ENCODE peak calls at places on chromosomes 5 and 9, in nine cellular contexts. One of them, this sample, is unnamed.

GRCh38 chr5:75054110-75054930 is 2.0 kb upstream of the GCNT4 start:
- DNase-seq in foreskin keratinocyte: no peak
- DNase-seq in heart left ventricle: peak; percentile 40
- DNase-seq in AG04450: no peak
- DNase-seq in IMR-90: peak; percentile 34
- DNase-seq in GM20000: no peak
- DNase-seq in fibroblast of lung: peak; percentile 71
- DNase-seq in Peyer's patch: peak; percentile 54
- DNase-seq in MM.1S: no peak
- DNase-seq in this sample: peak; percentile 79

GRCh38 chr9:3434594-3434993 is 91.2 kb downstream of the RFX3 start:
- DNase-seq in fibroblast of lung: peak; percentile 5
- DNase-seq in heart left ventricle: no peak
- DNase-seq in Peyer's patch: no peak
- DNase-seq in MM.1S: no peak
- DNase-seq in AG04450: peak; percentile 39
- DNase-seq in IMR-90: peak; percentile 82
- DNase-seq in foreskin keratinocyte: peak; percentile 46
- DNase-seq in GM20000: no peak
- DNase-seq in this sample: no peak

GRCh38 chr5:67094476-67095300 is 101.9 kb downstream of the CD180 start:
- DNase-seq in AG04450: peak; percentile 20
- DNase-seq in foreskin keratinocyte: peak; percentile 69
- DNase-seq in heart left ventricle: peak; percentile 20
- DNase-seq in IMR-90: peak; percentile 56
- DNase-seq in Peyer's patch: no peak
- DNase-seq in GM20000: no peak
- DNase-seq in MM.1S: no peak
- DNase-seq in fibroblast of lung: peak; percentile 86
- DNase-seq in this sample: no peak

GRCh38 chr9:3746296-3747275 is 220.8 kb upstream of the RFX3 start:
- DNase-seq in foreskin keratinocyte: peak; percentile 95
- DNase-seq in IMR-90: peak; percentile 89
- DNase-seq in AG04450: peak; percentile 41
- DNase-seq in GM20000: no peak
- DNase-seq in heart left ventricle: no peak
- DNase-seq in Peyer's patch: no peak
- DNase-seq in MM.1S: no peak
- DNase-seq in fibroblast of lung: peak; percentile 94
- DNase-seq in this sample: no peak

GRCh38 chr9:98215266-98215665 is 22.8 kb upstream of the CORO2A start:
- DNase-seq in AG04450: no peak
- DNase-seq in Peyer's patch: no peak
- DNase-seq in GM20000: no peak
- DNase-seq in fibroblast of lung: no peak
- DNase-seq in IMR-90: peak; percentile 65
- DNase-seq in heart left ventricle: no peak
- DNase-seq in foreskin keratinocyte: no peak
- DNase-seq in MM.1S: no peak
- DNase-seq in this sample: no peak

GRCh38 chr5:68027519-68027918 is 188.0 kb upstream of the PIK3R1 start:
- DNase-seq in fibroblast of lung: peak; percentile 93
- DNase-seq in Peyer's patch: no peak
- DNase-seq in IMR-90: peak; percentile 77
- DNase-seq in foreskin keratinocyte: no peak
- DNase-seq in GM20000: no peak
- DNase-seq in AG04450: peak; percentile 53
- DNase-seq in heart left ventricle: no peak
- DNase-seq in MM.1S: no peak
- DNase-seq in this sample: peak; percentile 49

GRCh38 chr5:141369994-141370848 is at the start of gene PCDHGB3:
- DNase-seq in MM.1S: peak; percentile 82
- DNase-seq in GM20000: peak; percentile 86
- DNase-seq in AG04450: no peak
- DNase-seq in IMR-90: peak; percentile 74
- DNase-seq in fibroblast of lung: peak; percentile 53
- DNase-seq in heart left ventricle: peak; percentile 62
- DNase-seq in foreskin keratinocyte: no peak
- DNase-seq in Peyer's patch: no peak
- DNase-seq in this sample: no peak

GRCh38 chr9:36817160-36817834 is 216.8 kb downstream of the PAX5 start:
- DNase-seq in GM20000: no peak
- DNase-seq in fibroblast of lung: no peak
- DNase-seq in Peyer's patch: no peak
- DNase-seq in foreskin keratinocyte: no peak
- DNase-seq in MM.1S: no peak
- DNase-seq in heart left ventricle: no peak
- DNase-seq in AG04450: no peak
- DNase-seq in IMR-90: no peak
- DNase-seq in this sample: no peak

GRCh38 chr5:42944989-42945388 is 95.1 kb downstream of the ANXA2R start:
- DNase-seq in IMR-90: peak; percentile 96
- DNase-seq in GM20000: no peak
- DNase-seq in heart left ventricle: no peak
- DNase-seq in MM.1S: no peak
- DNase-seq in Peyer's patch: no peak
- DNase-seq in foreskin keratinocyte: peak; percentile 75
- DNase-seq in fibroblast of lung: peak; percentile 97
- DNase-seq in AG04450: peak; percentile 76
- DNase-seq in this sample: no peak

GRCh38 chr9:110427497-110428104 is 89.9 kb upstream of the TXNDC8 start:
- DNase-seq in GM20000: peak; percentile 62
- DNase-seq in IMR-90: peak; percentile 28
- DNase-seq in MM.1S: peak; percentile 62
- DNase-seq in fibroblast of lung: peak; percentile 41
- DNase-seq in AG04450: no peak
- DNase-seq in Peyer's patch: peak; percentile 82
- DNase-seq in heart left ventricle: peak; percentile 41
- DNase-seq in foreskin keratinocyte: peak; percentile 27
- DNase-seq in this sample: peak; percentile 63

GRCh38 chr5:172533399-172534228 is 79.3 kb upstream of the SH3PXD2B start:
- DNase-seq in GM20000: no peak
- DNase-seq in heart left ventricle: no peak
- DNase-seq in fibroblast of lung: peak; percentile 23
- DNase-seq in IMR-90: no peak
- DNase-seq in Peyer's patch: peak; percentile 28
- DNase-seq in MM.1S: peak; percentile 18
- DNase-seq in AG04450: no peak
- DNase-seq in foreskin keratinocyte: peak; percentile 37
- DNase-seq in this sample: no peak

GRCh38 chr9:6212722-6213375 is 2.8 kb upstream of the IL33 start:
- DNase-seq in foreskin keratinocyte: peak; percentile 53
- DNase-seq in AG04450: no peak
- DNase-seq in heart left ventricle: no peak
- DNase-seq in IMR-90: peak; percentile 4
- DNase-seq in fibroblast of lung: no peak
- DNase-seq in Peyer's patch: no peak
- DNase-seq in GM20000: no peak
- DNase-seq in MM.1S: no peak
- DNase-seq in this sample: no peak

GRCh38 chr5:120375248-120375647 is 88.9 kb upstream of the PRR16 start:
- DNase-seq in foreskin keratinocyte: no peak
- DNase-seq in heart left ventricle: no peak
- DNase-seq in MM.1S: no peak
- DNase-seq in IMR-90: no peak
- DNase-seq in Peyer's patch: no peak
- DNase-seq in fibroblast of lung: peak; percentile 26
- DNase-seq in GM20000: no peak
- DNase-seq in AG04450: no peak
- DNase-seq in this sample: no peak

GRCh38 chr5:141496038-141496437 is 7.2 kb downstream of the PCDHGC5 start:
- DNase-seq in heart left ventricle: no peak
- DNase-seq in foreskin keratinocyte: no peak
- DNase-seq in IMR-90: no peak
- DNase-seq in fibroblast of lung: peak; percentile 65
- DNase-seq in MM.1S: no peak
- DNase-seq in GM20000: no peak
- DNase-seq in Peyer's patch: no peak
- DNase-seq in AG04450: no peak
- DNase-seq in this sample: peak; percentile 81

GRCh38 chr9:131178382-131178781 is 53.0 kb downstream of the NUP214 start:
- DNase-seq in fibroblast of lung: peak; percentile 55
- DNase-seq in foreskin keratinocyte: peak; percentile 20
- DNase-seq in IMR-90: peak; percentile 86
- DNase-seq in AG04450: peak; percentile 74
- DNase-seq in MM.1S: peak; percentile 62
- DNase-seq in GM20000: peak; percentile 78
- DNase-seq in Peyer's patch: peak; percentile 86
- DNase-seq in heart left ventricle: peak; percentile 74
- DNase-seq in this sample: peak; percentile 82

DNA sequence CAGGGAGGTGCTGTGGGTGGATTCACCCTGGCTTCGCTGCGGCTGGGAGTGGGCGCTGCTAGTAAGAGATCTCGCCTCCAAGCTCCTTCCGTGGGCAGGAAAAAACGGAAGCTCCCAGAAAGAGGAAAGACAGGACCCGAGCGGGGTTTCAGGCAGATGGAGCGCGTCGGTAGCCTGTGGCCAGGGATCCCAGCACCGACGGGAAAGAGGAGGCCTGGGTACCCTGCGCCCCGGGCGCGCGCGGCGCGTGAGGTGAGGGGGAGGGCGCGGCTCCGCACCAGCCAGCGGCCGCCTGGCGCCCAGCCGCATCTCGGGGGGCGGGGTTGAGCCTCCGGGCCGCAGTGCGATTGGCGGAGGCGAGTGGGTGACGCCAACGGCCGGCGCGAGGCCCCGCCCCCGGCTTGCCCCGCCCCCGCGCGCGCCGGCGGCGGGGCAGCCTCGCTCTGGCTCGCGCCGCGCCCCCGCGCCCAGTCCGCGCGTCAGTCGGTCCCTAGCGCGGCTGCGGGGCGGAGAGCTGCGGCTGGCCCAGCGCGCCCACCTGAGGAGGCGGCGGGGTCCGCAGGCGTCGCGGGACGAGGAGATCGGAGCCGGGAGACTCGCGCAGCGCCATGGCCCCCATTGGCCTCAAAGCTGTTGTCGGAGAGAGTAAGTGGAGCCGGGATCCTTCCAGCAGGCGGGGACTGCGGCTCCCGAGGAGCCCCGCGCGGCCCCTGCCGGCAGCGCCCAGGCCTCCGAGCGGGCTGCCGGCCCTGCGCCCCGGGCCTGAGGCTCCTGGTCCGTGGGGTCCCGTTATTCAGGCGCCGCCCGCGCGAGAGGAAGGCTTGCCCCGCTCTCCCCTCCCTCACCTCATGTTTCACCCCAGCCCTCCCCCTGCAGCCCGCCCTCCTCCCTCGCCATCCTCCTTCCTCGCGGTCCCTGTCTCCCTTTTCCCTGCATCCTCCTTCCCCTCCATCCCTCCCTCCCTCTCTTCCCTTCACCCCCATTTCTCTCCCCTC is at the start of gene STXBP1:
- DNase-seq in MM.1S: peak; percentile 91
- DNase-seq in IMR-90: peak; percentile 76
- DNase-seq in heart left ventricle: peak; percentile 92
- DNase-seq in fibroblast of lung: peak; percentile 70
- DNase-seq in AG04450: no peak
- DNase-seq in foreskin keratinocyte: peak; percentile 55
- DNase-seq in GM20000: peak; percentile 99
- DNase-seq in Peyer's patch: peak; percentile 94
- DNase-seq in this sample: peak; percentile 92
- TF ChIP-seq CTCF in MM.1S: peak; percentile 9
- TF ChIP-seq CTCF in IMR-90: peak; percentile 32
- TF ChIP-seq CTCF in heart left ventricle: no peak
- TF ChIP-seq CTCF in fibroblast of lung: peak; percentile 25
- TF ChIP-seq CTCF in AG04450: peak; percentile 26
- TF ChIP-seq CTCF in foreskin keratinocyte: peak; percentile 44
- TF ChIP-seq CTCF in GM20000: no peak
- TF ChIP-seq CTCF in Peyer's patch: no peak
- TF ChIP-seq CTCF in this sample: no peak

DNA sequence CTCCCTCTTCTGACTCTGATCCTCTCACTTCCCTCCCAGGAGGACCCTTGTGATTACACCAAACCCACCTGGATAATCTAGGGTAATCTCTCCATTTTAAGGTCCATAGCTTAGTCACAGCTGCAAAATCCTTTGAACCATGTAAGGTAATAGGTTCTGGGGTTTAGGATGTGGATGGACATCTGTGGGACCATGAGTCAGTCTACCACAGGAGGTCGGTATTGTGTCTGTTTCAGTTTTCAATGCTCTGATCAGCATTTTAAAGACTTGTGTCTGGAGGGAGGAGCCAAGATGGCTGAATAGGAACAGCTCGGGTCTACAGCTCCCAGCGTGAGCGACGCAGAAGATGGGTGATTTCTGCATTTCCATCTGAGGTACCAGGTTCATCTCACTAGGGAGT is 112.6 kb downstream of the CAVIN4 start:
- DNase-seq in heart left ventricle: no peak
- DNase-seq in GM20000: no peak
- DNase-seq in fibroblast of lung: no peak
- DNase-seq in Peyer's patch: no peak
- DNase-seq in AG04450: no peak
- DNase-seq in MM.1S: peak; percentile 48
- DNase-seq in foreskin keratinocyte: no peak
- DNase-seq in IMR-90: no peak
- DNase-seq in this sample: no peak
- TF ChIP-seq CTCF in heart left ventricle: no peak
- TF ChIP-seq CTCF in GM20000: no peak
- TF ChIP-seq CTCF in fibroblast of lung: no peak
- TF ChIP-seq CTCF in Peyer's patch: no peak
- TF ChIP-seq CTCF in AG04450: no peak
- TF ChIP-seq CTCF in MM.1S: peak; percentile 32
- TF ChIP-seq CTCF in foreskin keratinocyte: no peak
- TF ChIP-seq CTCF in IMR-90: no peak
- TF ChIP-seq CTCF in this sample: no peak

GRCh38 chr9:88076286-88077070 is 61.8 kb downstream of the SPATA31C2 start:
- DNase-seq in Peyer's patch: peak; percentile 90
- DNase-seq in foreskin keratinocyte: peak; percentile 85
- DNase-seq in GM20000: no peak
- DNase-seq in AG04450: peak; percentile 16
- DNase-seq in MM.1S: peak; percentile 39
- DNase-seq in fibroblast of lung: peak; percentile 90
- DNase-seq in IMR-90: peak; percentile 55
- DNase-seq in heart left ventricle: peak; percentile 80
- DNase-seq in this sample: peak; percentile 82
- TF ChIP-seq CTCF in Peyer's patch: no peak
- TF ChIP-seq CTCF in foreskin keratinocyte: peak; percentile 56
- TF ChIP-seq CTCF in GM20000: no peak
- TF ChIP-seq CTCF in AG04450: peak; percentile 8
- TF ChIP-seq CTCF in MM.1S: no peak
- TF ChIP-seq CTCF in fibroblast of lung: peak; percentile 19
- TF ChIP-seq CTCF in IMR-90: no peak
- TF ChIP-seq CTCF in heart left ventricle: no peak
- TF ChIP-seq CTCF in this sample: no peak

GRCh38 chr9:126989847-126990821 is 75.6 kb downstream of the RALGPS1 start:
- DNase-seq in Peyer's patch: peak; percentile 71
- DNase-seq in foreskin keratinocyte: no peak
- DNase-seq in MM.1S: no peak
- DNase-seq in heart left ventricle: peak; percentile 83
- DNase-seq in fibroblast of lung: no peak
- DNase-seq in AG04450: no peak
- DNase-seq in IMR-90: no peak
- DNase-seq in GM20000: no peak
- DNase-seq in this sample: peak; percentile 88
- TF ChIP-seq CTCF in Peyer's patch: no peak
- TF ChIP-seq CTCF in foreskin keratinocyte: no peak
- TF ChIP-seq CTCF in MM.1S: no peak
- TF ChIP-seq CTCF in heart left ventricle: no peak
- TF ChIP-seq CTCF in fibroblast of lung: no peak
- TF ChIP-seq CTCF in AG04450: no peak
- TF ChIP-seq CTCF in IMR-90: no peak
- TF ChIP-seq CTCF in GM20000: no peak
- TF ChIP-seq CTCF in this sample: no peak

This sample was measured in testis.